ENCODE peak calls at places on chromosomes 16 and 17, in seven cellular contexts. One of them, this sample, is unnamed.

GRCh38 chr16:75238853-75239371 is 12.5 kb downstream of the BCAR1 start:
- DNase-seq in astrocyte of the hippocampus: no peak
- DNase-seq in mesenchymal stem cell: peak; percentile 64
- DNase-seq in GM04503: no peak
- DNase-seq in Panc1: no peak
- DNase-seq in GM19239: no peak
- DNase-seq in AG09319: no peak
- DNase-seq in this sample: peak; percentile 55

GRCh38 chr16:57566436-57566835 is 24.0 kb downstream of the ADGRG5 start:
- DNase-seq in GM04503: no peak
- DNase-seq in astrocyte of the hippocampus: no peak
- DNase-seq in GM19239: no peak
- DNase-seq in AG09319: no peak
- DNase-seq in mesenchymal stem cell: no peak
- DNase-seq in Panc1: no peak
- DNase-seq in this sample: no peak

GRCh38 chr17:58783380-58783779 is 27.7 kb downstream of the PPM1E start:
- DNase-seq in AG09319: no peak
- DNase-seq in Panc1: no peak
- DNase-seq in GM04503: no peak
- DNase-seq in astrocyte of the hippocampus: peak; percentile 27
- DNase-seq in mesenchymal stem cell: no peak
- DNase-seq in GM19239: no peak
- DNase-seq in this sample: no peak

GRCh38 chr17:57903961-57904360 is 51.3 kb downstream of the CUEDC1 start:
- DNase-seq in GM04503: no peak
- DNase-seq in GM19239: no peak
- DNase-seq in AG09319: no peak
- DNase-seq in mesenchymal stem cell: no peak
- DNase-seq in Panc1: no peak
- DNase-seq in astrocyte of the hippocampus: no peak
- DNase-seq in this sample: no peak

GRCh38 chr17:41424111-41424635 is at the start of gene KRT37:
- DNase-seq in GM19239: no peak
- DNase-seq in AG09319: no peak
- DNase-seq in mesenchymal stem cell: no peak
- DNase-seq in Panc1: no peak
- DNase-seq in GM04503: no peak
- DNase-seq in astrocyte of the hippocampus: no peak
- DNase-seq in this sample: no peak

GRCh38 chr17:18226284-18226945 is 980 bp downstream of the LLGL1 start:
- DNase-seq in GM19239: no peak
- DNase-seq in AG09319: no peak
- DNase-seq in GM04503: no peak
- DNase-seq in Panc1: no peak
- DNase-seq in mesenchymal stem cell: no peak
- DNase-seq in astrocyte of the hippocampus: peak; percentile 29
- DNase-seq in this sample: peak; percentile 43

GRCh38 chr17:41054025-41054424 is 1.0 kb downstream of the KRTAP2-2 start:
- DNase-seq in GM19239: no peak
- DNase-seq in GM04503: no peak
- DNase-seq in astrocyte of the hippocampus: no peak
- DNase-seq in AG09319: no peak
- DNase-seq in mesenchymal stem cell: no peak
- DNase-seq in Panc1: no peak
- DNase-seq in this sample: no peak

GRCh38 chr16:49457196-49457595 is 83.6 kb downstream of the C16orf78 start:
- DNase-seq in GM19239: no peak
- DNase-seq in GM04503: no peak
- DNase-seq in AG09319: no peak
- DNase-seq in astrocyte of the hippocampus: no peak
- DNase-seq in mesenchymal stem cell: no peak
- DNase-seq in Panc1: no peak
- DNase-seq in this sample: no peak

GRCh38 chr16:66289051-66289680 is 77.3 kb upstream of the CDH5 start:
- DNase-seq in GM19239: no peak
- DNase-seq in astrocyte of the hippocampus: no peak
- DNase-seq in mesenchymal stem cell: no peak
- DNase-seq in GM04503: no peak
- DNase-seq in AG09319: no peak
- DNase-seq in Panc1: no peak
- DNase-seq in this sample: no peak

GRCh38 chr16:84932691-84933090 is 78.6 kb downstream of the ZDHHC7 start:
- DNase-seq in astrocyte of the hippocampus: no peak
- DNase-seq in GM19239: no peak
- DNase-seq in AG09319: no peak
- DNase-seq in GM04503: no peak
- DNase-seq in Panc1: no peak
- DNase-seq in mesenchymal stem cell: no peak
- DNase-seq in this sample: no peak

GRCh38 chr16:3023415-3023668 is 400 bp downstream of the HCFC1R1 start:
- DNase-seq in Panc1: peak; percentile 87
- DNase-seq in astrocyte of the hippocampus: peak; percentile 87
- DNase-seq in mesenchymal stem cell: no peak
- DNase-seq in GM19239: no peak
- DNase-seq in GM04503: peak; percentile 60
- DNase-seq in AG09319: no peak
- DNase-seq in this sample: peak; percentile 95